ENCODE peak calls at places on chromosome 11, in eight cellular contexts. One of them, this sample, is unnamed. For H3K27me3, the result is how much of the 10 kb centered on the place peaks cover.

GRCh38 chr11:60840711-60841430 is 1.0 kb upstream of the CCDC86 start:
- DNase-seq in CD8-positive, alpha-beta T cell: no peak
- DNase-seq in cardiac muscle cell: peak
- DNase-seq in CD4-positive, CD25-positive, alpha-beta regulatory T cell: no peak
- DNase-seq in SK-N-SH: no peak
- DNase-seq in HCT116: no peak
- DNase-seq in Peyer's patch: peak
- DNase-seq in IMR-90: peak
- DNase-seq in this sample: no peak

GRCh38 chr11:35065566-35065965 is 73.4 kb upstream of the CD44 start:
- DNase-seq in CD8-positive, alpha-beta T cell: no peak
- DNase-seq in cardiac muscle cell: no peak
- DNase-seq in CD4-positive, CD25-positive, alpha-beta regulatory T cell: no peak
- DNase-seq in SK-N-SH: no peak
- DNase-seq in HCT116: no peak
- DNase-seq in Peyer's patch: no peak
- DNase-seq in IMR-90: peak
- DNase-seq in this sample: no peak

GRCh38 chr11:43547900-43548381 is 132.6 kb upstream of the HSD17B12 start:
- DNase-seq in CD8-positive, alpha-beta T cell: no peak
- DNase-seq in cardiac muscle cell: peak
- DNase-seq in CD4-positive, CD25-positive, alpha-beta regulatory T cell: no peak
- DNase-seq in SK-N-SH: peak
- DNase-seq in HCT116: no peak
- DNase-seq in Peyer's patch: peak
- DNase-seq in IMR-90: no peak
- DNase-seq in this sample: no peak

GRCh38 chr11:75214843-75215242 is 25.7 kb upstream of the TPBGL start:
- DNase-seq in CD8-positive, alpha-beta T cell: no peak
- DNase-seq in cardiac muscle cell: no peak
- DNase-seq in CD4-positive, CD25-positive, alpha-beta regulatory T cell: no peak
- DNase-seq in SK-N-SH: peak
- DNase-seq in HCT116: no peak
- DNase-seq in Peyer's patch: no peak
- DNase-seq in IMR-90: no peak
- DNase-seq in this sample: no peak

GRCh38 chr11:106961518-106961917 is 56.8 kb downstream of the GUCY1A2 start:
- DNase-seq in CD8-positive, alpha-beta T cell: no peak
- DNase-seq in cardiac muscle cell: peak
- DNase-seq in CD4-positive, CD25-positive, alpha-beta regulatory T cell: no peak
- DNase-seq in SK-N-SH: no peak
- DNase-seq in HCT116: no peak
- DNase-seq in Peyer's patch: no peak
- DNase-seq in IMR-90: peak
- DNase-seq in this sample: peak

GRCh38 chr11:26537341-26537740 is 34.7 kb downstream of the MUC15 start:
- DNase-seq in CD8-positive, alpha-beta T cell: no peak
- DNase-seq in cardiac muscle cell: no peak
- DNase-seq in CD4-positive, CD25-positive, alpha-beta regulatory T cell: no peak
- DNase-seq in SK-N-SH: no peak
- DNase-seq in HCT116: no peak
- DNase-seq in Peyer's patch: no peak
- DNase-seq in IMR-90: no peak
- DNase-seq in this sample: no peak

GRCh38 chr11:14248577-14248976 is 110.4 kb downstream of the RRAS2 start:
- DNase-seq in CD8-positive, alpha-beta T cell: no peak
- DNase-seq in cardiac muscle cell: no peak
- DNase-seq in CD4-positive, CD25-positive, alpha-beta regulatory T cell: peak
- DNase-seq in SK-N-SH: peak
- DNase-seq in HCT116: no peak
- DNase-seq in Peyer's patch: peak
- DNase-seq in IMR-90: no peak
- DNase-seq in this sample: no peak

GRCh38 chr11:123684601-123685000 is 30.2 kb upstream of the SCN3B start:
- DNase-seq in CD8-positive, alpha-beta T cell: no peak
- DNase-seq in cardiac muscle cell: no peak
- DNase-seq in CD4-positive, CD25-positive, alpha-beta regulatory T cell: no peak
- DNase-seq in SK-N-SH: no peak
- DNase-seq in HCT116: no peak
- DNase-seq in Peyer's patch: no peak
- DNase-seq in IMR-90: no peak
- DNase-seq in this sample: no peak

GRCh38 chr11:45021001-45021400 is 70.3 kb upstream of the TP53I11 start:
- DNase-seq in CD8-positive, alpha-beta T cell: no peak
- DNase-seq in cardiac muscle cell: no peak
- DNase-seq in CD4-positive, CD25-positive, alpha-beta regulatory T cell: no peak
- DNase-seq in SK-N-SH: no peak
- DNase-seq in HCT116: no peak
- DNase-seq in Peyer's patch: no peak
- DNase-seq in IMR-90: no peak
- DNase-seq in this sample: no peak

GRCh38 chr11:45021692-45022130 is 71.0 kb upstream of the TP53I11 start:
- DNase-seq in CD8-positive, alpha-beta T cell: no peak
- DNase-seq in cardiac muscle cell: peak
- DNase-seq in CD4-positive, CD25-positive, alpha-beta regulatory T cell: no peak
- DNase-seq in SK-N-SH: peak
- DNase-seq in HCT116: no peak
- DNase-seq in Peyer's patch: peak
- DNase-seq in IMR-90: peak
- DNase-seq in this sample: no peak

GRCh38 chr11:45023065-45023365 is 72.3 kb upstream of the TP53I11 start:
- DNase-seq in CD8-positive, alpha-beta T cell: no peak
- DNase-seq in cardiac muscle cell: no peak
- DNase-seq in CD4-positive, CD25-positive, alpha-beta regulatory T cell: no peak
- DNase-seq in SK-N-SH: no peak
- DNase-seq in HCT116: no peak
- DNase-seq in Peyer's patch: no peak
- DNase-seq in IMR-90: peak
- DNase-seq in this sample: no peak

GRCh38 chr11:45024357-45024756 is 73.7 kb upstream of the TP53I11 start:
- DNase-seq in CD8-positive, alpha-beta T cell: no peak
- DNase-seq in cardiac muscle cell: no peak
- DNase-seq in CD4-positive, CD25-positive, alpha-beta regulatory T cell: no peak
- DNase-seq in SK-N-SH: no peak
- DNase-seq in HCT116: no peak
- DNase-seq in Peyer's patch: no peak
- DNase-seq in IMR-90: no peak
- DNase-seq in this sample: no peak

DNA sequence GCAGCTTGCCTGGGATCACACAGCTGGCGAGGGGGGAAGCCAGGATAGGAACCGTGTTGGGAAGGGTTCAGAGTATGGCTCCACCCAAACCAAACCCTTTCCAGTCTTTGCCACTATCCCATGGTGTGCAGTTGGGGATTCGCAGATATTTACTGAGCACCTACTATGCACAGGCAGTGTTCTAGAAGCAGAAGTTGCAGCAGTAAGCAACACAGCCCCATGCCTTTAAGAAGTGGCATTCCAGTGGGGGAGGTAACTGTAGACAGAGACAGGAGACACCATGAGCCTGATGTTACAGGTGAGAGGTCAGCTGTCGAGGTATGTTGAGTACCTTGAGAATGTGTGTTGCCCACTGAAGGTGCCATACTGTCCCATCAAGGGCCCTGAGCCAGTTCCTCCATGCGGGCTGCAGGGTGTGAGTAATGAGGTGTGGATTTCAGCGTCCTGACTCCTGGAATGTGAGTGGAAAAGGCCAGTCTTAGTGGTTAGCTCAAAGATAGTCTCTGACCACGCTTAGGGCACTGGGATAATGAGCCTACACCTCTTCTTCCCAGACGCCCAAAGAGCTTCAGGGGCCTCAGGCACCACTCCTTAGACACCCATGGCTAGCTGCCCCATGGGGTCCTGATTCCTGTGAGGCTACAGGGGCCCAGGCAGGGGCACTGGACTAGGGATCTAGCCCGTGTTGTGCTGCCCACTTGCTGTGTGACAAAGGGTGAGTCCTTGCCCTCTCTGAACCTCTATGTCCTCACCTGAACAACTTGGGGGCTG is 71.8 kb upstream of the TP53I11 start:
- DNase-seq in CD8-positive, alpha-beta T cell: no peak
- DNase-seq in cardiac muscle cell: peak
- DNase-seq in CD4-positive, CD25-positive, alpha-beta regulatory T cell: no peak
- DNase-seq in SK-N-SH: no peak
- DNase-seq in HCT116: no peak
- DNase-seq in Peyer's patch: no peak
- DNase-seq in IMR-90: peak
- DNase-seq in this sample: no peak
- H3K27ac ChIP-seq in CD8-positive, alpha-beta T cell: no peak
- H3K27ac ChIP-seq in cardiac muscle cell: no peak
- H3K27ac ChIP-seq in CD4-positive, CD25-positive, alpha-beta regulatory T cell: no peak
- H3K27ac ChIP-seq in SK-N-SH: no peak
- H3K27ac ChIP-seq in HCT116: no peak
- H3K27ac ChIP-seq in Peyer's patch: no peak
- H3K27ac ChIP-seq in IMR-90: peak
- H3K27ac ChIP-seq in this sample: no peak

GRCh38 chr11:131371791-131372104 is 1.3 kb downstream of the NTM start:
- DNase-seq in CD8-positive, alpha-beta T cell: no peak
- DNase-seq in cardiac muscle cell: no peak
- DNase-seq in CD4-positive, CD25-positive, alpha-beta regulatory T cell: no peak
- DNase-seq in SK-N-SH: no peak
- DNase-seq in HCT116: no peak
- DNase-seq in Peyer's patch: no peak
- DNase-seq in IMR-90: no peak
- DNase-seq in this sample: no peak

GRCh38 chr11:131373326-131373725 is 2.9 kb downstream of the NTM start:
- DNase-seq in CD8-positive, alpha-beta T cell: no peak
- DNase-seq in cardiac muscle cell: no peak
- DNase-seq in CD4-positive, CD25-positive, alpha-beta regulatory T cell: no peak
- DNase-seq in SK-N-SH: no peak
- DNase-seq in HCT116: no peak
- DNase-seq in Peyer's patch: no peak
- DNase-seq in IMR-90: no peak
- DNase-seq in this sample: no peak

GRCh38 chr11:131370901-131371790 is 731 bp downstream of the NTM start:
- DNase-seq in CD8-positive, alpha-beta T cell: no peak
- DNase-seq in cardiac muscle cell: no peak
- DNase-seq in CD4-positive, CD25-positive, alpha-beta regulatory T cell: no peak
- DNase-seq in SK-N-SH: peak
- DNase-seq in HCT116: no peak
- DNase-seq in Peyer's patch: no peak
- DNase-seq in IMR-90: no peak
- DNase-seq in this sample: no peak

GRCh38 chr11:131372243-131372930 is 2.0 kb downstream of the NTM start:
- DNase-seq in CD8-positive, alpha-beta T cell: no peak
- DNase-seq in cardiac muscle cell: no peak
- DNase-seq in CD4-positive, CD25-positive, alpha-beta regulatory T cell: no peak
- DNase-seq in SK-N-SH: peak
- DNase-seq in HCT116: no peak
- DNase-seq in Peyer's patch: no peak
- DNase-seq in IMR-90: no peak
- DNase-seq in this sample: no peak

GRCh38 chr11:131370090-131370751 is at the start of gene NTM:
- DNase-seq in CD8-positive, alpha-beta T cell: no peak
- DNase-seq in cardiac muscle cell: peak
- DNase-seq in CD4-positive, CD25-positive, alpha-beta regulatory T cell: no peak
- DNase-seq in SK-N-SH: peak
- DNase-seq in HCT116: no peak
- DNase-seq in Peyer's patch: peak
- DNase-seq in IMR-90: peak
- DNase-seq in this sample: peak
- H3K27me3 ChIP-seq in CD8-positive, alpha-beta T cell: under half
- H3K27me3 ChIP-seq in cardiac muscle cell: under half
- H3K27me3 ChIP-seq in CD4-positive, CD25-positive, alpha-beta regulatory T cell: under half
- H3K27me3 ChIP-seq in SK-N-SH: under half
- H3K27me3 ChIP-seq in HCT116: under half
- H3K27me3 ChIP-seq in Peyer's patch: under half
- H3K27me3 ChIP-seq in IMR-90: under half
- H3K27me3 ChIP-seq in this sample: under half

GRCh38 chr11:125071408-125071807 is 8.3 kb downstream of the SLC37A2 start:
- DNase-seq in CD8-positive, alpha-beta T cell: no peak
- DNase-seq in cardiac muscle cell: no peak
- DNase-seq in CD4-positive, CD25-positive, alpha-beta regulatory T cell: no peak
- DNase-seq in SK-N-SH: peak
- DNase-seq in HCT116: no peak
- DNase-seq in Peyer's patch: no peak
- DNase-seq in IMR-90: no peak
- DNase-seq in this sample: no peak

GRCh38 chr11:125072961-125073590 is 10.0 kb downstream of the SLC37A2 start:
- DNase-seq in CD8-positive, alpha-beta T cell: no peak
- DNase-seq in cardiac muscle cell: no peak
- DNase-seq in CD4-positive, CD25-positive, alpha-beta regulatory T cell: no peak
- DNase-seq in SK-N-SH: no peak
- DNase-seq in HCT116: no peak
- DNase-seq in Peyer's patch: no peak
- DNase-seq in IMR-90: no peak
- DNase-seq in this sample: no peak

GRCh38 chr11:125070699-125071254 is 7.7 kb downstream of the SLC37A2 start:
- DNase-seq in CD8-positive, alpha-beta T cell: no peak
- DNase-seq in cardiac muscle cell: peak
- DNase-seq in CD4-positive, CD25-positive, alpha-beta regulatory T cell: no peak
- DNase-seq in SK-N-SH: no peak
- DNase-seq in HCT116: peak
- DNase-seq in Peyer's patch: peak
- DNase-seq in IMR-90: peak
- DNase-seq in this sample: peak

GRCh38 chr11:125072210-125072960 is 9.3 kb downstream of the SLC37A2 start:
- DNase-seq in CD8-positive, alpha-beta T cell: no peak
- DNase-seq in cardiac muscle cell: no peak
- DNase-seq in CD4-positive, CD25-positive, alpha-beta regulatory T cell: no peak
- DNase-seq in SK-N-SH: no peak
- DNase-seq in HCT116: no peak
- DNase-seq in Peyer's patch: peak
- DNase-seq in IMR-90: no peak
- DNase-seq in this sample: no peak

DNA sequence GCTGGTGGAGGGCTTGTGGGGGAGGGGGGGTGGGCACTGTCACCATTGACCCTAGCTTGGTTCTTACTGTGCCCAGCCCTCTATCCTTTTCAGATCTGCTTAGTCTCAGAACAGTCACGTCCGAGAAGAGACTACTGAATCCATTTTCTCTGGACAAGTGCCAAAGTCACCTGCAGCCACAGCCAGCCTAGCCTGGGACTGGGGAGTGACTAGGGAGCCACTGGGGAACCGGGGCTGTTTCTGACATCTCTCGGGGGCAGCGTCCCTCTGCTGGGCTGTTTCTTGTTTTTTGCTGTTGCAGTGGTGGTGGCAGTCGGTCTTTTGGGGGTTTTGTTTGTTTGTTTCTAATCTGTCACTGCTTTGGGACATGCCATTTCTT is 8.7 kb downstream of the SLC37A2 start:
- DNase-seq in CD8-positive, alpha-beta T cell: no peak
- DNase-seq in cardiac muscle cell: no peak
- DNase-seq in CD4-positive, CD25-positive, alpha-beta regulatory T cell: no peak
- DNase-seq in SK-N-SH: peak
- DNase-seq in HCT116: no peak
- DNase-seq in Peyer's patch: no peak
- DNase-seq in IMR-90: no peak
- DNase-seq in this sample: no peak
- H3K27ac ChIP-seq in CD8-positive, alpha-beta T cell: no peak
- H3K27ac ChIP-seq in cardiac muscle cell: no peak
- H3K27ac ChIP-seq in CD4-positive, CD25-positive, alpha-beta regulatory T cell: no peak
- H3K27ac ChIP-seq in SK-N-SH: no peak
- H3K27ac ChIP-seq in HCT116: no peak
- H3K27ac ChIP-seq in Peyer's patch: peak
- H3K27ac ChIP-seq in IMR-90: no peak
- H3K27ac ChIP-seq in this sample: no peak

DNA sequence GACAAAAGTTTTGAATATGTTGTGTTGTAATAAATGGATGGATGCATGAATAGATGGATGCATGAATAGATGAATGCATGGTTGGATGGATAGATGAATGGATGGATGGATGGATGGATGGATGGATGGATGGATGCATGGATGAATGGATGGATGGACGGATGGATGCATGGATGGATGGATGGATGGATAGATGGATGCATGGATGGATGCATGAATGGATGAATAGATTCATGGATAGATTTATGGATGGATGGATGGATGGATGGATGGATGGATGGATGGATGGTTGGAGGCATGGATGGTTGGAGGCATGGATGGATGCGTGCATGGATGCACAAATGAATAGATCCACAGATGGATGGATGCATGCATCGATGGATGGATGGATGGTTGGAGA is 623.2 kb upstream of the B3GAT1 start:
- DNase-seq in CD8-positive, alpha-beta T cell: no peak
- DNase-seq in cardiac muscle cell: no peak
- DNase-seq in CD4-positive, CD25-positive, alpha-beta regulatory T cell: no peak
- DNase-seq in SK-N-SH: no peak
- DNase-seq in HCT116: no peak
- DNase-seq in Peyer's patch: no peak
- DNase-seq in IMR-90: no peak
- DNase-seq in this sample: no peak
- H3K27me3 ChIP-seq in CD8-positive, alpha-beta T cell: under half
- H3K27me3 ChIP-seq in cardiac muscle cell: under half
- H3K27me3 ChIP-seq in CD4-positive, CD25-positive, alpha-beta regulatory T cell: under half
- H3K27me3 ChIP-seq in SK-N-SH: under half
- H3K27me3 ChIP-seq in HCT116: under half
- H3K27me3 ChIP-seq in Peyer's patch: under half
- H3K27me3 ChIP-seq in IMR-90: under half
- H3K27me3 ChIP-seq in this sample: under half

This sample was measured in mammary epithelial cell.